ENCODE peak calls at places on chromosomes 4 and X, in eight cellular contexts. F, R, S, J, O, X, N and V are unnamed samples.

GRCh38 chrX:17377047-17377692 is 2.2 kb downstream of the NHS start:
- DNase-seq in F (peak), S (peak), N (peak), X (peak), R (peak), J (no peak), O (peak), V (no peak)

GRCh38 chr4:24143741-24144140 is 253.9 kb upstream of the PPARGC1A start:
- DNase-seq in F (no peak), N (no peak), X (no peak), S (no peak), O (no peak), R (no peak), J (no peak), V (no peak)

GRCh38 chr4:16852168-16852567 is 46.3 kb downstream of the LDB2 start:
- DNase-seq in F (no peak), X (no peak), O (no peak), S (no peak), J (no peak), N (no peak), R (peak), V (no peak)

GRCh38 chr4:110310795-110311194 is 112.4 kb upstream of the ELOVL6 start:
- DNase-seq in X (no peak), N (no peak), F (no peak), O (peak), R (no peak), S (no peak), J (no peak), V (no peak)

GRCh38 chr4:76301068-76301774 is 5.3 kb upstream of the STBD1 start:
- DNase-seq in S (no peak), X (peak), F (peak), J (no peak), N (peak), R (peak), O (peak), V (no peak)

GRCh38 chr4:2938906-2939305 is 24.3 kb downstream of the NOP14 start:
- DNase-seq in O (no peak), F (no peak), X (no peak), N (peak), S (peak), J (peak), R (no peak), V (no peak)

GRCh38 chr4:173301518-173302201 is 32.5 kb downstream of the HMGB2 start:
- DNase-seq in O (peak), S (no peak), F (peak), N (no peak), J (no peak), R (peak), X (peak), V (no peak)

GRCh38 chrX:27008486-27008885 is 454.7 kb downstream of the PPP4R3C start:
- DNase-seq in S (no peak), F (no peak), N (no peak), X (no peak), O (no peak), J (no peak), R (no peak), V (no peak)

GRCh38 chr4:186693159-186693815 is 30.4 kb downstream of the FAT1 start:
- DNase-seq in R (peak), S (peak), X (peak), J (peak), O (peak), N (peak), F (peak), V (no peak)

GRCh38 chrX:72003811-72004750 is 93.4 kb downstream of the NHSL2 start:
- DNase-seq in S (no peak), X (peak), J (peak), O (peak), F (peak), R (no peak), N (peak), V (no peak)

GRCh38 chr4:152138451-152138850 is 377.6 kb upstream of the GATB start:
- DNase-seq in F (no peak), R (no peak), S (no peak), J (no peak), N (no peak), X (no peak), O (no peak), V (no peak)

GRCh38 chr4:4667643-4668081 is 125.8 kb upstream of the STX18 start:
- DNase-seq in J (no peak), N (no peak), X (no peak), R (no peak), S (no peak), F (peak), O (peak), V (no peak)
- H3K4me3 ChIP-seq in J (no peak), N (no peak), X (no peak), R (no peak), S (no peak), F (peak), O (no peak), V (no peak)

GRCh38 chr4:125266901-125267601 is 47.7 kb upstream of the FAT4 start:
- DNase-seq in S (no peak), R (peak), N (no peak), F (peak), J (no peak), O (peak), X (peak), V (no peak)

GRCh38 chr4:125265846-125266245 is 48.9 kb upstream of the FAT4 start:
- DNase-seq in S (no peak), F (no peak), O (no peak), X (no peak), R (no peak), J (no peak), N (no peak), V (no peak)

DNA sequence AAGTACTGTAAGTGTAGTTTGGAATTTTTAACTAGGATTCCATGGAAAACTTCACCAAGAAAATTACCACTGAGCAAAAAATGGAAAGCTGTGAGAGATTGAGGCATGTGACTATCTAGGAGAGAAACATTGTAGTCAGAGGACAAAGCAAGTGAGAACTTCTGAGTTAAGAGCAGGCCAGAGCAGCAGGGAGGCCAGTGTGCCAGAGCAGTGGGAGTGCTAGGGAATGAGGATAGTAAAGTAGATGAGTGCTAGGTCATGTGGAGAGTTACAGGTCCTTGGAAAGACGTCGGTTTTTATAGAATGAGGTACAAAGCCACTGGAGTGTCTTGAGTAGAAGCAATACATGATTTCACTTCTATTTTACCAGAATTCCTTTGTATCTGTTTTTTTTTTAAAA is 52.7 kb upstream of the FAT4 start:
- DNase-seq in N (no peak), X (no peak), J (no peak), O (no peak), R (no peak), S (no peak), F (no peak), V (no peak)
- TF ChIP-seq CTCF in N (no peak), X (no peak), J (no peak), O (no peak), R (no peak), S (no peak), F (no peak), V (no peak)

DNA sequence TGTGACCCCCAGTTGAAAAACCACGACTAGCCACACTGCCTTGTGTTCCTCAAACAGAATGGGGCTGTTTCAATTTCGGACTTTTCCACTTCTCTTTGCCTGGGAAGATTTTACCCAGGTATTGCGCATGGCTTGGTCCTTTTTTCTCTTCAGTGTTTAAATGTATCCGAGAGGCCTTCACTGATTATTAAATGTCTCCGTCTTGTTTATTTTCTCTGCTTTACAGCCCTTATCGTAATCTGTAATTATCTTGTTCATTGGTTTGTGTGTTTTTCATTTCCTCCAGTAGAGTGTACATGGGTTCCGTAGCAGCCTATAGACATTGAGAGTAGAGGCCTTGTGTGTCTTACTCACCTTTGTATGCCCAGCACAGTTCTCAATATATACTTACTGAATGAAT is 2.4 kb downstream of the MOSPD2 start:
- DNase-seq in F (no peak), N (no peak), R (no peak), X (no peak), O (no peak), S (no peak), J (no peak), V (no peak)
- H3K4me3 ChIP-seq in F (no peak), N (no peak), R (no peak), X (no peak), O (no peak), S (no peak), J (no peak), V (no peak)

DNA sequence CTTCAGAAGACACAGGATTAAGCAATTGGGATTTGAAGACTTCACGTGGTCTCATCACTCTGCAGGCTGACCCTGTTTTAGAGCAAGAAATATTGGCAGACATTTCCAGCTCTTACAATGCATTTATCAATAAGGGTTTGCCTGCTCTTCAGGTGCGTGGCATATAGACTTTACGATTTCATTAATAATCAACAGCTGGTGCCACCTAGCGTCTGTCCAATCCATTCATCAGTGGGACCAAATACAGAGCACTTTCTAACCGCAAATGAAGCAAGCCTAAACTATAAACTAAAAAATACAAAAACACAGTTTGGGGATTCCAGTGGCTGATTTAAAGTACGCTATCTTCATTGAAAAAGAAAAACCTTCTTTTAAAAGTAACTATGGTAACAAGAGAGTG is 125.4 kb upstream of the DMD start:
- DNase-seq in X (peak), S (no peak), O (peak), F (no peak), J (no peak), N (no peak), R (peak), V (no peak)
- TF ChIP-seq CTCF in X (peak), S (no peak), O (peak), F (no peak), J (no peak), N (peak), R (peak), V (peak)

GRCh38 chr4:123708902-123709301 is 312.3 kb downstream of the SPRY1 start:
- DNase-seq in S (no peak), N (no peak), J (no peak), X (no peak), R (no peak), F (no peak), O (no peak), V (no peak)
- H3K4me3 ChIP-seq in S (no peak), N (no peak), J (no peak), X (no peak), R (no peak), F (no peak), O (no peak), V (no peak)

DNA sequence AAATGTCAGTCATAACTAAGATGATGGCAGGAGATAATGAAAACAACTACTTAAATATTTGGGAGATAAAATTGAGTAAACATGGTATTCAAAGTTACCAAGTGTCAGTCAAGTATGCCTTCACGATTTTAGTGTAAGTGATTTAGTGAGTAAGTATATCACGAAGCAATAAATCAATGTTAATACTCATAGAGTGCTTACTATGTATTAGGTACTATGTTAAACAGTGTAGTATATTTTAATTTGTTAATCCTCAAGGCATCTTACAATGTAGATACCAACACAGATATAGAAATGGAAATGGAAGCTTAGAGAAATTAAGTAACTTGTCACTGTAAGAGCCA is 59.6 kb downstream of the ANXA3 start:
- DNase-seq in J (no peak), X (no peak), N (no peak), O (no peak), F (no peak), S (no peak), R (no peak), V (no peak)
- TF ChIP-seq CTCF in J (no peak), X (no peak), N (no peak), O (no peak), F (no peak), S (no peak), R (no peak), V (no peak)

DNA sequence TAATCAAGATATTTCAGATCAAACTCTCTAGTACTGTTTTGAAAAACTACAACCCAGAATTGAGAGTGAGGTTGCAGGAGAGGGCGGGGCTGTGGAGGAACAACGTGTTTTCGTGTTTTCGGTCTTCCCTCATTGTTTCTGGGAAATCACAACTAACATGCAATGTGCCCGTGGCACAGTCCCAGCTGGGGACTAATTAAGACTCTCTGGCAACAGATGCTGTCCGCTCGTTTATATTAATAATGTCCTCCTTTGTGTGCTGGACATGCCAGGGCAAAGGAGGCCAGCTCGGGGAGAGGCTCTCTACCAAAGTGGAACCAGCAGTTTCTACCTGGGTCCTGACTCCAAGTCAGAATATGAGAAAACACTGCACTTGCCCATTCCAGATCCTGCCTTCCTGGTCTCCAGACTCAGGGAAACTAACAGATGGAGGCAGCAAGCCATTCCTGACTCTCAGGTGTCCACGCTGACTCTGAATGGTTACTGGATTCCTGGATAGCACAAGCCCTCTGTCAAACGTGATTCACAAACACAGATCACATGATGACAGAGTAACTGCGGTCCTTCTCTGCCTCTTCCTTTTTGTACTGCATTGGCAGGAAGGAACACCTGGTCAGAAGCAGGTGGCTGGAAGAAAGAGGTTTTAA is 65.1 kb downstream of the COQ2 start:
- DNase-seq in S (peak), J (peak), F (peak), R (no peak), X (peak), O (no peak), N (no peak), V (no peak)
- H3K4me3 ChIP-seq in S (no peak), J (no peak), F (peak), R (no peak), X (no peak), O (no peak), N (no peak), V (no peak)

GRCh38 chrX:133776072-133776471 is 209.3 kb downstream of the GPC3 start:
- DNase-seq in N (no peak), X (no peak), O (peak), J (no peak), S (peak), R (no peak), F (no peak), V (no peak)
- TF ChIP-seq CTCF in N (peak), X (peak), O (peak), J (no peak), S (no peak), R (peak), F (peak), V (peak)

DNA sequence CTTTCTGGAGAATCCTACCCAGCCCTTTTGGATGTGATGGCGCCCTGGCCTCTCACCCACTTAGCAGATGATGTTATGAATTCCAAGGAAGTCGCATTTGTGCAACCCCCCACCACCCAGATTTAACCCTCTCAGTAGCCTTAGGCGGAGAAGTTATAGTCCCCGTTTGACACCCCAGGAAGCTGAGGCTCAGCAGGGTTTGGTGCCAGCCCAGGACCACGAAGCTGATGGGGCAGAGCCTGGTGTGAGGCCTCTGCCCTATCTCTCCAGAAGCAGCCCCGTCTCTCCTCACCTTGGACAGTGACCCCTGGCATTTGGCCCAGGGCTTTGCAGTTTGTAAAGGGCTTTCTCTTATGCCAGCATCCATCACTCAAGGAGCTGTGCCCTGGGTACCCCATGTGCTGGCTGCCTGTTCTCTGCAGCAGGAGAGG is 1.1 kb downstream of the WFS1 start:
- DNase-seq in O (peak), R (peak), N (peak), F (peak), X (peak), J (no peak), S (no peak), V (no peak)
- H3K4me3 ChIP-seq in O (peak), R (peak), N (peak), F (peak), X (peak), J (no peak), S (peak), V (peak)